ENCODE peak calls at places on chromosomes 13 and 19, in nine cellular contexts. One of them, this sample, is unnamed.

GRCh38 chr19:4690362-4690761 is 20.2 kb upstream of the MYDGF start:
- DNase-seq in BE2C: no peak
- DNase-seq in A549: no peak
- DNase-seq in astrocyte: no peak
- DNase-seq in left lung: no peak
- DNase-seq in stomach: no peak
- DNase-seq in uterus: no peak
- DNase-seq in K562: no peak
- DNase-seq in WTC11: no peak
- DNase-seq in this sample: no peak

GRCh38 chr13:71663431-71663830 is 203.6 kb downstream of the DACH1 start:
- DNase-seq in left lung: no peak
- DNase-seq in astrocyte: peak
- DNase-seq in K562: no peak
- DNase-seq in uterus: no peak
- DNase-seq in stomach: no peak
- DNase-seq in A549: no peak
- DNase-seq in WTC11: no peak
- DNase-seq in BE2C: no peak
- DNase-seq in this sample: no peak

GRCh38 chr13:36090592-36090991 is 40.6 kb downstream of the DCLK1 start:
- DNase-seq in BE2C: no peak
- DNase-seq in A549: no peak
- DNase-seq in left lung: no peak
- DNase-seq in K562: no peak
- DNase-seq in astrocyte: peak
- DNase-seq in uterus: no peak
- DNase-seq in stomach: no peak
- DNase-seq in WTC11: no peak
- DNase-seq in this sample: no peak

GRCh38 chr19:7373862-7374261 is 25.1 kb downstream of the ARHGEF18 start:
- DNase-seq in K562: no peak
- DNase-seq in left lung: no peak
- DNase-seq in astrocyte: no peak
- DNase-seq in stomach: no peak
- DNase-seq in A549: no peak
- DNase-seq in uterus: no peak
- DNase-seq in WTC11: no peak
- DNase-seq in BE2C: no peak
- DNase-seq in this sample: no peak

GRCh38 chr13:114002771-114003321 is 29.0 kb upstream of the C13orf46 start:
- DNase-seq in K562: no peak
- DNase-seq in astrocyte: no peak
- DNase-seq in WTC11: no peak
- DNase-seq in left lung: peak
- DNase-seq in BE2C: no peak
- DNase-seq in stomach: no peak
- DNase-seq in A549: no peak
- DNase-seq in uterus: no peak
- DNase-seq in this sample: no peak

GRCh38 chr19:579111-579841 is 6.9 kb downstream of the BSG start:
- DNase-seq in BE2C: no peak
- DNase-seq in uterus: no peak
- DNase-seq in left lung: peak
- DNase-seq in astrocyte: no peak
- DNase-seq in K562: no peak
- DNase-seq in stomach: no peak
- DNase-seq in WTC11: no peak
- DNase-seq in A549: no peak
- DNase-seq in this sample: no peak

GRCh38 chr19:800360-801029 is 3.2 kb downstream of the PTBP1 start:
- DNase-seq in left lung: no peak
- DNase-seq in uterus: no peak
- DNase-seq in K562: peak
- DNase-seq in astrocyte: peak
- DNase-seq in BE2C: peak
- DNase-seq in WTC11: no peak
- DNase-seq in A549: no peak
- DNase-seq in stomach: peak
- DNase-seq in this sample: no peak

GRCh38 chr19:54492568-54492967 is 10.1 kb upstream of the LAIR2 start:
- DNase-seq in stomach: no peak
- DNase-seq in BE2C: no peak
- DNase-seq in K562: no peak
- DNase-seq in astrocyte: no peak
- DNase-seq in WTC11: no peak
- DNase-seq in A549: no peak
- DNase-seq in left lung: no peak
- DNase-seq in uterus: no peak
- DNase-seq in this sample: no peak

GRCh38 chr13:52869050-52869449 is 20.6 kb upstream of the PCDH8 start:
- DNase-seq in uterus: no peak
- DNase-seq in astrocyte: no peak
- DNase-seq in K562: no peak
- DNase-seq in BE2C: no peak
- DNase-seq in A549: no peak
- DNase-seq in WTC11: no peak
- DNase-seq in left lung: no peak
- DNase-seq in stomach: no peak
- DNase-seq in this sample: no peak

GRCh38 chr13:104086205-104086604 is 1020.0 kb upstream of the SLC10A2 start:
- DNase-seq in left lung: no peak
- DNase-seq in A549: no peak
- DNase-seq in uterus: no peak
- DNase-seq in K562: no peak
- DNase-seq in WTC11: no peak
- DNase-seq in BE2C: no peak
- DNase-seq in astrocyte: peak
- DNase-seq in stomach: no peak
- DNase-seq in this sample: peak

GRCh38 chr13:24080134-24080533 is 80.4 kb upstream of the SPATA13 start:
- DNase-seq in BE2C: no peak
- DNase-seq in uterus: no peak
- DNase-seq in astrocyte: no peak
- DNase-seq in A549: no peak
- DNase-seq in K562: no peak
- DNase-seq in left lung: no peak
- DNase-seq in stomach: no peak
- DNase-seq in WTC11: no peak
- DNase-seq in this sample: no peak

GRCh38 chr13:66501187-66501586 is 728.9 kb downstream of the PCDH9 start:
- DNase-seq in left lung: no peak
- DNase-seq in WTC11: no peak
- DNase-seq in astrocyte: peak
- DNase-seq in K562: no peak
- DNase-seq in BE2C: no peak
- DNase-seq in uterus: no peak
- DNase-seq in A549: no peak
- DNase-seq in stomach: no peak
- DNase-seq in this sample: peak

GRCh38 chr19:33437351-33438015 is 64.0 kb downstream of the CEBPG start:
- DNase-seq in stomach: no peak
- DNase-seq in BE2C: peak
- DNase-seq in WTC11: no peak
- DNase-seq in left lung: peak
- DNase-seq in uterus: no peak
- DNase-seq in K562: no peak
- DNase-seq in A549: no peak
- DNase-seq in astrocyte: no peak
- DNase-seq in this sample: no peak

GRCh38 chr19:38650911-38651584 is 3.6 kb downstream of the ACTN4 start:
- DNase-seq in left lung: no peak
- DNase-seq in stomach: no peak
- DNase-seq in astrocyte: peak
- DNase-seq in WTC11: no peak
- DNase-seq in A549: no peak
- DNase-seq in uterus: peak
- DNase-seq in BE2C: no peak
- DNase-seq in K562: no peak
- DNase-seq in this sample: peak

GRCh38 chr19:53545271-53546065 is 7.5 kb downstream of the ZNF331 start:
- DNase-seq in A549: peak
- DNase-seq in stomach: no peak
- DNase-seq in uterus: no peak
- DNase-seq in astrocyte: peak
- DNase-seq in WTC11: no peak
- DNase-seq in K562: no peak
- DNase-seq in BE2C: no peak
- DNase-seq in left lung: peak
- DNase-seq in this sample: peak

GRCh38 chr13:93505104-93505952 is 278.7 kb downstream of the GPC6 start:
- DNase-seq in stomach: no peak
- DNase-seq in K562: no peak
- DNase-seq in astrocyte: peak
- DNase-seq in BE2C: no peak
- DNase-seq in A549: no peak
- DNase-seq in left lung: no peak
- DNase-seq in uterus: no peak
- DNase-seq in WTC11: no peak
- DNase-seq in this sample: peak

GRCh38 chr19:48424694-48425219 is 21.0 kb upstream of the GRWD1 start:
- DNase-seq in left lung: peak
- DNase-seq in uterus: no peak
- DNase-seq in stomach: no peak
- DNase-seq in astrocyte: peak
- DNase-seq in BE2C: no peak
- DNase-seq in K562: peak
- DNase-seq in WTC11: no peak
- DNase-seq in A549: peak
- DNase-seq in this sample: peak

GRCh38 chr13:86882107-86882506 is 789.1 kb upstream of the SLITRK5 start:
- DNase-seq in astrocyte: no peak
- DNase-seq in WTC11: peak
- DNase-seq in A549: no peak
- DNase-seq in uterus: no peak
- DNase-seq in BE2C: no peak
- DNase-seq in stomach: no peak
- DNase-seq in K562: no peak
- DNase-seq in left lung: no peak
- DNase-seq in this sample: no peak

GRCh38 chr19:2754659-2755447 is 15.0 kb upstream of the SLC39A3 start:
- DNase-seq in left lung: no peak
- DNase-seq in A549: no peak
- DNase-seq in stomach: no peak
- DNase-seq in K562: no peak
- DNase-seq in BE2C: no peak
- DNase-seq in astrocyte: no peak
- DNase-seq in WTC11: no peak
- DNase-seq in uterus: no peak
- DNase-seq in this sample: no peak

GRCh38 chr13:98976941-98977340 is 923 bp downstream of the DOCK9 start:
- DNase-seq in A549: no peak
- DNase-seq in BE2C: no peak
- DNase-seq in astrocyte: peak
- DNase-seq in uterus: no peak
- DNase-seq in WTC11: no peak
- DNase-seq in K562: no peak
- DNase-seq in stomach: no peak
- DNase-seq in left lung: no peak
- DNase-seq in this sample: peak

GRCh38 chr13:64029343-64030093 is 2613.9 kb upstream of the PCDH20 start:
- DNase-seq in uterus: no peak
- DNase-seq in left lung: peak
- DNase-seq in BE2C: no peak
- DNase-seq in astrocyte: no peak
- DNase-seq in K562: no peak
- DNase-seq in stomach: no peak
- DNase-seq in A549: no peak
- DNase-seq in WTC11: peak
- DNase-seq in this sample: no peak

GRCh38 chr19:45187421-45188100 is 9.0 kb downstream of the BLOC1S3 start:
- DNase-seq in WTC11: peak
- DNase-seq in astrocyte: no peak
- DNase-seq in left lung: no peak
- DNase-seq in BE2C: no peak
- DNase-seq in stomach: no peak
- DNase-seq in K562: peak
- DNase-seq in A549: peak
- DNase-seq in uterus: no peak
- DNase-seq in this sample: no peak
- TF ChIP-seq CTCF in WTC11: peak
- TF ChIP-seq CTCF in astrocyte: peak
- TF ChIP-seq CTCF in left lung: peak
- TF ChIP-seq CTCF in BE2C: peak
- TF ChIP-seq CTCF in stomach: no peak
- TF ChIP-seq CTCF in K562: peak
- TF ChIP-seq CTCF in A549: peak
- TF ChIP-seq CTCF in uterus: no peak
- TF ChIP-seq CTCF in this sample: peak

GRCh38 chr13:111346281-111346680 is 25.8 kb downstream of the TEX29 start:
- DNase-seq in BE2C: no peak
- DNase-seq in K562: no peak
- DNase-seq in astrocyte: no peak
- DNase-seq in WTC11: no peak
- DNase-seq in A549: no peak
- DNase-seq in stomach: no peak
- DNase-seq in left lung: no peak
- DNase-seq in uterus: no peak
- DNase-seq in this sample: no peak
- TF ChIP-seq CTCF in BE2C: no peak
- TF ChIP-seq CTCF in K562: no peak
- TF ChIP-seq CTCF in astrocyte: no peak
- TF ChIP-seq CTCF in WTC11: no peak
- TF ChIP-seq CTCF in A549: no peak
- TF ChIP-seq CTCF in stomach: no peak
- TF ChIP-seq CTCF in left lung: no peak
- TF ChIP-seq CTCF in uterus: no peak
- TF ChIP-seq CTCF in this sample: no peak

GRCh38 chr13:49649244-49649962 is 21.1 kb downstream of the ARL11 start:
- DNase-seq in stomach: no peak
- DNase-seq in WTC11: no peak
- DNase-seq in astrocyte: peak
- DNase-seq in A549: peak
- DNase-seq in BE2C: no peak
- DNase-seq in K562: peak
- DNase-seq in left lung: no peak
- DNase-seq in uterus: no peak
- DNase-seq in this sample: peak
- TF ChIP-seq CTCF in stomach: no peak
- TF ChIP-seq CTCF in WTC11: no peak
- TF ChIP-seq CTCF in astrocyte: peak
- TF ChIP-seq CTCF in A549: peak
- TF ChIP-seq CTCF in BE2C: peak
- TF ChIP-seq CTCF in K562: peak
- TF ChIP-seq CTCF in left lung: no peak
- TF ChIP-seq CTCF in uterus: no peak
- TF ChIP-seq CTCF in this sample: peak

DNA sequence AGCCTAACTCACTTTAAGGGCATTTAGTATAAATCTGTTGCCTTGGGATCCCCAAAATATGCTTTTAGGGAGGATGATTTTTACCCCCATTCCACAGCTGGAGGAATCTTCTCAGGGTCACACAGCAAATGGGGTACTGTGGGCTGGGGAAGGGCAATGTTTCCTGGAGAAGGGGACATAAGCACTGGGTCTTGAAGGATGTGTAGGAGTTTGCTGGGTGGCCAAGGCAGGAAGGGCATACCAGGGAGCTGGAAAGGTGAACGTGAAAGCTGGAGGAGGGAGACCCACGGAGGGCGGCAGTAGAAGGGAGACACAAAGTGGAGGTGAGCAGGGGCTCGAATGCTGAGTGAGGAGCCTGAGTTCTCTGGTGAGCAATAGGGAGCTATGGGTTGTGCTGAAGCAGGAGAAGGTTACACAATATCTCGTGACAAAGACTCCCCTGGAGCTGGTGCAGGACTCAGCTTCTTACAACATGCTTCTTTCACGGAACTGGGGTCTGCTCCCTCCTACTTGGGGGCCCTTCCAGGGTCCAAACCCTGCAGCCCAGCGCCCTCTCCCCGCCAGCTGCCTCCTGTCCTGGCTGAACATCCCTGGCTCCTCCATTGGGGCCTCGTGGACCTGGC is 11.0 kb downstream of the CILP2 start:
- DNase-seq in astrocyte: no peak
- DNase-seq in left lung: no peak
- DNase-seq in BE2C: no peak
- DNase-seq in K562: no peak
- DNase-seq in stomach: no peak
- DNase-seq in WTC11: no peak
- DNase-seq in uterus: no peak
- DNase-seq in A549: no peak
- DNase-seq in this sample: peak
- TF ChIP-seq CTCF in astrocyte: no peak
- TF ChIP-seq CTCF in left lung: no peak
- TF ChIP-seq CTCF in BE2C: no peak
- TF ChIP-seq CTCF in K562: no peak
- TF ChIP-seq CTCF in stomach: no peak
- TF ChIP-seq CTCF in WTC11: no peak
- TF ChIP-seq CTCF in uterus: no peak
- TF ChIP-seq CTCF in A549: no peak
- TF ChIP-seq CTCF in this sample: no peak

This sample was measured in IMR-90.